ENCODE peak calls at places on chromosome 18, in seven cellular contexts. One of them, this sample, is unnamed.

GRCh38 chr18:50507120-50507590 is 52.7 kb upstream of the MAPK4 start:
- DNase-seq in A549: peak; percentile 18
- DNase-seq in SK-N-SH: peak; percentile 61
- DNase-seq in skeletal muscle cell: no peak
- DNase-seq in fibroblast of lung: peak; percentile 1
- DNase-seq in H7: peak; percentile 70
- DNase-seq in HAP-1: no peak
- DNase-seq in this sample: no peak

GRCh38 chr18:2821695-2822094 is 25.1 kb upstream of the EMILIN2 start:
- DNase-seq in HAP-1: no peak
- DNase-seq in SK-N-SH: no peak
- DNase-seq in A549: no peak
- DNase-seq in H7: no peak
- DNase-seq in fibroblast of lung: no peak
- DNase-seq in skeletal muscle cell: no peak
- DNase-seq in this sample: no peak

GRCh38 chr18:55334875-55335274 is 253.1 kb downstream of the TCF4 start:
- DNase-seq in skeletal muscle cell: no peak
- DNase-seq in HAP-1: no peak
- DNase-seq in A549: no peak
- DNase-seq in fibroblast of lung: no peak
- DNase-seq in H7: no peak
- DNase-seq in SK-N-SH: no peak
- DNase-seq in this sample: no peak

GRCh38 chr18:3124822-3125221 is 94.9 kb downstream of the MYOM1 start:
- DNase-seq in fibroblast of lung: no peak
- DNase-seq in HAP-1: no peak
- DNase-seq in SK-N-SH: no peak
- DNase-seq in A549: no peak
- DNase-seq in skeletal muscle cell: no peak
- DNase-seq in H7: no peak
- DNase-seq in this sample: no peak

GRCh38 chr18:13500227-13500865 is 226.0 kb downstream of the FAM210A start:
- DNase-seq in A549: no peak
- DNase-seq in SK-N-SH: no peak
- DNase-seq in skeletal muscle cell: peak; percentile 21
- DNase-seq in H7: peak; percentile 55
- DNase-seq in HAP-1: no peak
- DNase-seq in fibroblast of lung: peak; percentile 93
- DNase-seq in this sample: no peak

GRCh38 chr18:56469582-56469981 is 168.8 kb downstream of the TXNL1 start:
- DNase-seq in A549: no peak
- DNase-seq in H7: no peak
- DNase-seq in HAP-1: no peak
- DNase-seq in SK-N-SH: no peak
- DNase-seq in fibroblast of lung: peak; percentile 6
- DNase-seq in skeletal muscle cell: no peak
- DNase-seq in this sample: no peak

GRCh38 chr18:63505566-63506335 is 29.0 kb downstream of the SERPINB5 start:
- DNase-seq in A549: peak; percentile 44
- DNase-seq in H7: peak; percentile 40
- DNase-seq in fibroblast of lung: no peak
- DNase-seq in skeletal muscle cell: no peak
- DNase-seq in HAP-1: peak; percentile 22
- DNase-seq in SK-N-SH: peak; percentile 16
- DNase-seq in this sample: no peak

GRCh38 chr18:62784966-62785413 is 69.6 kb downstream of the PHLPP1 start:
- DNase-seq in HAP-1: no peak
- DNase-seq in SK-N-SH: no peak
- DNase-seq in A549: no peak
- DNase-seq in H7: no peak
- DNase-seq in skeletal muscle cell: peak; percentile 24
- DNase-seq in fibroblast of lung: peak; percentile 80
- DNase-seq in this sample: no peak

GRCh38 chr18:10419420-10420103 is 34.9 kb upstream of the APCDD1 start:
- DNase-seq in H7: no peak
- DNase-seq in A549: no peak
- DNase-seq in skeletal muscle cell: no peak
- DNase-seq in SK-N-SH: no peak
- DNase-seq in fibroblast of lung: peak; percentile 88
- DNase-seq in HAP-1: no peak
- DNase-seq in this sample: no peak

GRCh38 chr18:70292628-70293027 is 3.8 kb downstream of the SOCS6 start:
- DNase-seq in SK-N-SH: no peak
- DNase-seq in HAP-1: no peak
- DNase-seq in A549: no peak
- DNase-seq in skeletal muscle cell: no peak
- DNase-seq in fibroblast of lung: no peak
- DNase-seq in H7: no peak
- DNase-seq in this sample: no peak

GRCh38 chr18:46265190-46266156 is 161.3 kb downstream of the HAUS1 start:
- DNase-seq in SK-N-SH: no peak
- DNase-seq in H7: no peak
- DNase-seq in fibroblast of lung: peak; percentile 19
- DNase-seq in skeletal muscle cell: no peak
- DNase-seq in A549: no peak
- DNase-seq in HAP-1: no peak
- DNase-seq in this sample: no peak

GRCh38 chr18:71371951-71372605 is 1083.2 kb downstream of the SOCS6 start:
- DNase-seq in A549: no peak
- DNase-seq in fibroblast of lung: no peak
- DNase-seq in H7: no peak
- DNase-seq in skeletal muscle cell: no peak
- DNase-seq in HAP-1: no peak
- DNase-seq in SK-N-SH: peak; percentile 15
- DNase-seq in this sample: no peak

GRCh38 chr18:37270046-37270665 is 295.4 kb downstream of the CELF4 start:
- DNase-seq in A549: no peak
- DNase-seq in SK-N-SH: no peak
- DNase-seq in HAP-1: peak; percentile 25
- DNase-seq in H7: peak; percentile 80
- DNase-seq in fibroblast of lung: peak; percentile 49
- DNase-seq in skeletal muscle cell: peak; percentile 7
- DNase-seq in this sample: peak; percentile 8

GRCh38 chr18:28036481-28036880 is 140.4 kb downstream of the CDH2 start:
- DNase-seq in fibroblast of lung: peak; percentile 65
- DNase-seq in A549: no peak
- DNase-seq in SK-N-SH: no peak
- DNase-seq in H7: no peak
- DNase-seq in skeletal muscle cell: no peak
- DNase-seq in HAP-1: peak; percentile 78
- DNase-seq in this sample: no peak

GRCh38 chr18:44799422-44800421 is 119.0 kb downstream of the SETBP1 start:
- DNase-seq in SK-N-SH: no peak
- DNase-seq in A549: no peak
- DNase-seq in skeletal muscle cell: no peak
- DNase-seq in H7: no peak
- DNase-seq in HAP-1: no peak
- DNase-seq in fibroblast of lung: no peak
- DNase-seq in this sample: no peak

GRCh38 chr18:21262979-21263378 is 20.9 kb downstream of the GREB1L start:
- DNase-seq in HAP-1: peak; percentile 44
- DNase-seq in SK-N-SH: no peak
- DNase-seq in fibroblast of lung: peak; percentile 20
- DNase-seq in skeletal muscle cell: no peak
- DNase-seq in A549: no peak
- DNase-seq in H7: no peak
- DNase-seq in this sample: no peak

GRCh38 chr18:2070636-2071035 is 500.7 kb downstream of the METTL4 start:
- DNase-seq in H7: no peak
- DNase-seq in fibroblast of lung: no peak
- DNase-seq in A549: no peak
- DNase-seq in HAP-1: no peak
- DNase-seq in skeletal muscle cell: no peak
- DNase-seq in SK-N-SH: no peak
- DNase-seq in this sample: no peak

GRCh38 chr18:37188016-37188791 is 359.3 kb downstream of the KIAA1328 start:
- DNase-seq in fibroblast of lung: peak; percentile 42
- DNase-seq in SK-N-SH: no peak
- DNase-seq in A549: no peak
- DNase-seq in H7: no peak
- DNase-seq in HAP-1: no peak
- DNase-seq in skeletal muscle cell: peak; percentile 1
- DNase-seq in this sample: no peak

GRCh38 chr18:76524900-76525698 is 30.1 kb upstream of the ZNF516 start:
- DNase-seq in HAP-1: peak; percentile 28
- DNase-seq in H7: peak; percentile 59
- DNase-seq in fibroblast of lung: peak; percentile 59
- DNase-seq in SK-N-SH: peak; percentile 76
- DNase-seq in skeletal muscle cell: peak; percentile 12
- DNase-seq in A549: peak; percentile 46
- DNase-seq in this sample: no peak

GRCh38 chr18:77749189-77749588 is 499.5 kb downstream of the GALR1 start:
- DNase-seq in SK-N-SH: peak; percentile 53
- DNase-seq in HAP-1: no peak
- DNase-seq in skeletal muscle cell: no peak
- DNase-seq in fibroblast of lung: no peak
- DNase-seq in A549: no peak
- DNase-seq in H7: peak; percentile 74
- DNase-seq in this sample: no peak

GRCh38 chr18:57353940-57354461 is 1.6 kb downstream of the ST8SIA3 start:
- DNase-seq in H7: peak; percentile 94
- DNase-seq in fibroblast of lung: peak; percentile 29
- DNase-seq in skeletal muscle cell: no peak
- DNase-seq in HAP-1: no peak
- DNase-seq in A549: peak; percentile 3
- DNase-seq in SK-N-SH: peak; percentile 77
- DNase-seq in this sample: no peak

GRCh38 chr18:47749195-47749973 is 181.1 kb downstream of the SMAD2 start:
- DNase-seq in SK-N-SH: peak; percentile 95
- DNase-seq in HAP-1: peak; percentile 52
- DNase-seq in H7: peak; percentile 95
- DNase-seq in fibroblast of lung: peak; percentile 44
- DNase-seq in A549: peak; percentile 58
- DNase-seq in skeletal muscle cell: peak; percentile 5
- DNase-seq in this sample: no peak
- H3K4me3 ChIP-seq in SK-N-SH: peak overlapping the region; percentile 72
- H3K4me3 ChIP-seq in HAP-1: peak overlapping the region; percentile 19
- H3K4me3 ChIP-seq in H7: peak overlapping the region; percentile 21
- H3K4me3 ChIP-seq in fibroblast of lung: no peak overlapping the region
- H3K4me3 ChIP-seq in A549: no peak overlapping the region
- H3K4me3 ChIP-seq in skeletal muscle cell: peak overlapping the region; percentile 45
- H3K4me3 ChIP-seq in this sample: peak overlapping the region; percentile 45

GRCh38 chr18:79252904-79253633 is 142.7 kb upstream of the NFATC1 start:
- DNase-seq in H7: no peak
- DNase-seq in skeletal muscle cell: no peak
- DNase-seq in HAP-1: no peak
- DNase-seq in A549: no peak
- DNase-seq in SK-N-SH: no peak
- DNase-seq in fibroblast of lung: no peak
- DNase-seq in this sample: no peak
- H3K4me3 ChIP-seq in H7: no peak overlapping the region
- H3K4me3 ChIP-seq in skeletal muscle cell: no peak overlapping the region
- H3K4me3 ChIP-seq in HAP-1: no peak overlapping the region
- H3K4me3 ChIP-seq in A549: no peak overlapping the region
- H3K4me3 ChIP-seq in SK-N-SH: no peak overlapping the region
- H3K4me3 ChIP-seq in fibroblast of lung: no peak overlapping the region
- H3K4me3 ChIP-seq in this sample: no peak overlapping the region

GRCh38 chr18:48776641-48777025 is 174.1 kb downstream of the SMAD7 start:
- DNase-seq in fibroblast of lung: no peak
- DNase-seq in A549: no peak
- DNase-seq in skeletal muscle cell: no peak
- DNase-seq in HAP-1: no peak
- DNase-seq in H7: no peak
- DNase-seq in SK-N-SH: no peak
- DNase-seq in this sample: no peak

GRCh38 chr18:48779462-48779861 is 171.3 kb downstream of the SMAD7 start:
- DNase-seq in fibroblast of lung: no peak
- DNase-seq in skeletal muscle cell: no peak
- DNase-seq in SK-N-SH: no peak
- DNase-seq in A549: no peak
- DNase-seq in H7: no peak
- DNase-seq in HAP-1: no peak
- DNase-seq in this sample: no peak

GRCh38 chr18:48777026-48777736 is 173.6 kb downstream of the SMAD7 start:
- DNase-seq in fibroblast of lung: peak; percentile 33
- DNase-seq in H7: peak; percentile 97
- DNase-seq in A549: peak; percentile 72
- DNase-seq in HAP-1: peak; percentile 40
- DNase-seq in skeletal muscle cell: no peak
- DNase-seq in SK-N-SH: peak; percentile 90
- DNase-seq in this sample: no peak

GRCh38 chr18:48777737-48778111 is 173.0 kb downstream of the SMAD7 start:
- DNase-seq in SK-N-SH: peak; percentile 39
- DNase-seq in H7: no peak
- DNase-seq in fibroblast of lung: peak; percentile 23
- DNase-seq in HAP-1: no peak
- DNase-seq in skeletal muscle cell: no peak
- DNase-seq in A549: no peak
- DNase-seq in this sample: no peak

DNA sequence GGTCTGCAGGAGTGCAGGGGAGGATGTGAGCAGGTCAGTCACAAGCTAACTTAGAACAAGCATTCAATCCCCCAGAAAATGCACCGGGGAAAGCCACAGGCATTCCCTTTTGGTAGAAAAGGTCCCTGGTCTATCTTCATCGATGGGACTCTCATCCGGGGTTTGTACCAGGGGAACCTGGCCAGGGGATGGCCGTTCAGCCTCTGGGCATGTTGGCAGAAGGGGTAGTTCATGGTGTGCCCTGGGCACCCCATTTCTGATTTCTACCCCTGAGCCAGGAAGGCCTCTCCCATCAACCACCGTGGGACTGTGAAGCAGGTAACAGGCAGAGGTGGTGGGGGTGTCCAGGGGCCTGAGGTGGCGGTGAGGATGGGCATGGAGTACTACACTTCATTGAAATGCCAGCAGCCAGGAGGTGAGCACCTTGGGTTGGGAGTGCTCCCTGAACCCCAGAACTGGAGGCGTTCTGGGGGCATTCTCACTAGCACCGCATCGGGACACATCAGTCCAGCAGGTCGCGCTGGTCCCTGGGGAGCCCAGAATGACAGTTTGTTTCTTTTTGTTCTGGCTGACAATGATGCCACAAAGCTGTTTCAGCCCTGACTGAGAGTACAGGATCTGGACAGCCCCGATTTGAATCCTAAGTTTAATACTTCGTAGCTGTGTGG is 172.3 kb downstream of the SMAD7 start:
- DNase-seq in skeletal muscle cell: no peak
- DNase-seq in SK-N-SH: no peak
- DNase-seq in A549: no peak
- DNase-seq in H7: no peak
- DNase-seq in HAP-1: no peak
- DNase-seq in fibroblast of lung: no peak
- DNase-seq in this sample: no peak
- H3K4me3 ChIP-seq in skeletal muscle cell: no peak overlapping the region
- H3K4me3 ChIP-seq in SK-N-SH: no peak overlapping the region
- H3K4me3 ChIP-seq in A549: no peak overlapping the region
- H3K4me3 ChIP-seq in H7: no peak overlapping the region
- H3K4me3 ChIP-seq in HAP-1: no peak overlapping the region
- H3K4me3 ChIP-seq in fibroblast of lung: no peak overlapping the region
- H3K4me3 ChIP-seq in this sample: no peak overlapping the region

DNA sequence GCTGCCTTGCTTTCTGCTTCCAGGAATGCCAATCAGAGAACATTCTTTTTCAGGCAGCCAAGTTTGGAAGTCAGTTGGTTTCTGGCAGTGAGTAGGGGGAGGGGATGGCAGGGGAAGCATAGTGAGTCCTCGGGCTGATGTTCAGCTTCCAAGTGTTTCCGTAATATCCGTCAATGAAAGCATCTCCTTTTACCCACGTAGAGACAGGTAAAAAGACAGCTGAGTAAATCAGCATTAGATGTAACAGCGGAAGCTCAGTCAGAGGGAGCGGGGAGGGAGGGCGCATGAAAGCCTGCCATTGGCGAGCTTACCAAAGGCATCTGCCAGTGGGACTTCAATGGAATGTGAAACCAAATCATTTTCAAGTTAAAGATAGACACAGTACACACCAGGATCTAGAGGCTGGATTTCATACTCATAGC is 117.1 kb upstream of the DTNA start:
- DNase-seq in SK-N-SH: no peak
- DNase-seq in HAP-1: no peak
- DNase-seq in H7: peak; percentile 17
- DNase-seq in fibroblast of lung: peak; percentile 86
- DNase-seq in skeletal muscle cell: peak; percentile 47
- DNase-seq in A549: no peak
- DNase-seq in this sample: peak; percentile 16
- H3K4me3 ChIP-seq in SK-N-SH: no peak overlapping the region
- H3K4me3 ChIP-seq in HAP-1: no peak overlapping the region
- H3K4me3 ChIP-seq in H7: peak overlapping the region; percentile 19
- H3K4me3 ChIP-seq in fibroblast of lung: peak overlapping the region; percentile 57
- H3K4me3 ChIP-seq in skeletal muscle cell: peak overlapping the region; percentile 52
- H3K4me3 ChIP-seq in A549: no peak overlapping the region
- H3K4me3 ChIP-seq in this sample: peak overlapping the region; percentile 53

This sample was measured in AG04450.